ENCODE peak calls at places on chromosomes 11 and 22, in seven cellular contexts. One of them, this sample, is unnamed.

GRCh38 chr11:123191939-123192338 is 3.1 kb downstream of the CLMP start:
- DNase-seq in WTC11: no peak
- DNase-seq in transverse colon: no peak
- DNase-seq in AG10803: no peak
- DNase-seq in NCI-H460: no peak
- DNase-seq in HS-27A: no peak
- DNase-seq in amniotic stem cell: no peak
- DNase-seq in this sample: no peak

GRCh38 chr11:96199563-96200025 is 143.4 kb downstream of the MAML2 start:
- DNase-seq in AG10803: peak
- DNase-seq in NCI-H460: no peak
- DNase-seq in HS-27A: no peak
- DNase-seq in amniotic stem cell: no peak
- DNase-seq in transverse colon: no peak
- DNase-seq in WTC11: no peak
- DNase-seq in this sample: peak

GRCh38 chr11:75275581-75275980 is 35.0 kb downstream of the TPBGL start:
- DNase-seq in amniotic stem cell: no peak
- DNase-seq in WTC11: no peak
- DNase-seq in HS-27A: no peak
- DNase-seq in NCI-H460: no peak
- DNase-seq in transverse colon: peak
- DNase-seq in AG10803: no peak
- DNase-seq in this sample: peak

GRCh38 chr22:46854125-46854870 is 91.8 kb downstream of the TBC1D22A start:
- DNase-seq in transverse colon: peak
- DNase-seq in WTC11: no peak
- DNase-seq in NCI-H460: no peak
- DNase-seq in HS-27A: no peak
- DNase-seq in AG10803: no peak
- DNase-seq in amniotic stem cell: no peak
- DNase-seq in this sample: no peak

GRCh38 chr11:103870821-103871309 is 165.6 kb upstream of the DDI1 start:
- DNase-seq in AG10803: peak
- DNase-seq in HS-27A: no peak
- DNase-seq in NCI-H460: no peak
- DNase-seq in transverse colon: no peak
- DNase-seq in amniotic stem cell: no peak
- DNase-seq in WTC11: no peak
- DNase-seq in this sample: no peak

GRCh38 chr22:36386351-36386899 is 1.3 kb downstream of the MYH9 start:
- DNase-seq in NCI-H460: no peak
- DNase-seq in WTC11: no peak
- DNase-seq in transverse colon: peak
- DNase-seq in HS-27A: no peak
- DNase-seq in amniotic stem cell: no peak
- DNase-seq in AG10803: no peak
- DNase-seq in this sample: peak

GRCh38 chr11:72195921-72196320 is 4.0 kb downstream of the FOLR1 start:
- DNase-seq in WTC11: no peak
- DNase-seq in amniotic stem cell: no peak
- DNase-seq in AG10803: no peak
- DNase-seq in HS-27A: no peak
- DNase-seq in transverse colon: no peak
- DNase-seq in NCI-H460: no peak
- DNase-seq in this sample: no peak

GRCh38 chr22:28716686-28717085 is 24.9 kb downstream of the CHEK2 start:
- DNase-seq in amniotic stem cell: no peak
- DNase-seq in HS-27A: no peak
- DNase-seq in NCI-H460: no peak
- DNase-seq in transverse colon: no peak
- DNase-seq in AG10803: peak
- DNase-seq in WTC11: no peak
- DNase-seq in this sample: no peak

GRCh38 chr11:69981119-69981770 is 96.9 kb upstream of the ANO1 start:
- DNase-seq in HS-27A: no peak
- DNase-seq in NCI-H460: no peak
- DNase-seq in WTC11: no peak
- DNase-seq in amniotic stem cell: no peak
- DNase-seq in AG10803: no peak
- DNase-seq in transverse colon: no peak
- DNase-seq in this sample: no peak

GRCh38 chr11:86230921-86231320 is 13.6 kb upstream of the EED start:
- DNase-seq in amniotic stem cell: no peak
- DNase-seq in WTC11: no peak
- DNase-seq in HS-27A: no peak
- DNase-seq in transverse colon: no peak
- DNase-seq in NCI-H460: no peak
- DNase-seq in AG10803: no peak
- DNase-seq in this sample: no peak

GRCh38 chr11:133072858-133073582 is 459.3 kb downstream of the OPCML start:
- DNase-seq in NCI-H460: no peak
- DNase-seq in WTC11: no peak
- DNase-seq in amniotic stem cell: no peak
- DNase-seq in AG10803: no peak
- DNase-seq in HS-27A: no peak
- DNase-seq in transverse colon: no peak
- DNase-seq in this sample: no peak

GRCh38 chr11:132576706-132577105 is 955.6 kb downstream of the OPCML start:
- DNase-seq in AG10803: peak
- DNase-seq in WTC11: peak
- DNase-seq in transverse colon: no peak
- DNase-seq in HS-27A: peak
- DNase-seq in NCI-H460: peak
- DNase-seq in amniotic stem cell: peak
- DNase-seq in this sample: no peak